ENCODE peak calls at places on chromosomes 5 and 9, in ten cellular contexts. Y, K, A, Q, M, X, D, P, G and C are unnamed samples.
A peak's percentile ranks its signal among the peaks of the same experiment; 100 is the strongest.

GRCh38 chr5:1735320-1735970 is 64.2 kb downstream of the MRPL36 start:
- DNase-seq in Y (no peak), K (no peak), A (no peak), Q (no peak), M (no peak), X (no peak), D (no peak), P (no peak), G (no peak), C (no peak)

GRCh38 chr5:8644377-8644776 is 775.4 kb downstream of the MTRR start:
- DNase-seq in Y (no peak), K (no peak), A (no peak), Q (no peak), M (peak; percentile 14), X (no peak), D (no peak), P (no peak), G (no peak), C (no peak)

GRCh38 chr5:143896981-143897380 is 85.0 kb downstream of the HMHB1 start:
- DNase-seq in Y (no peak), K (no peak), A (no peak), Q (no peak), M (peak; percentile 12), X (no peak), D (no peak), P (no peak), G (no peak), C (no peak)

GRCh38 chr5:56501949-56502557 is 268.9 kb upstream of the ANKRD55 start:
- DNase-seq in Y (no peak), K (no peak), A (no peak), Q (no peak), M (peak; percentile 50), X (no peak), D (no peak), P (no peak), G (no peak), C (no peak)

GRCh38 chr5:108529381-108529780 is 147.5 kb upstream of the FBXL17 start:
- DNase-seq in Y (no peak), K (no peak), A (no peak), Q (no peak), M (no peak), X (no peak), D (no peak), P (no peak), G (no peak), C (no peak)

GRCh38 chr5:131305906-131306305 is 42.1 kb downstream of the CDC42SE2 start:
- DNase-seq in Y (no peak), K (no peak), A (no peak), Q (no peak), M (no peak), X (no peak), D (no peak), P (no peak), G (no peak), C (no peak)

GRCh38 chr5:143155445-143155844 is 248.0 kb downstream of the NR3C1 start:
- DNase-seq in Y (no peak), K (no peak), A (no peak), Q (no peak), M (no peak), X (no peak), D (no peak), P (no peak), G (no peak), C (no peak)

GRCh38 chr9:129945314-129945713 is 97.7 kb downstream of the FNBP1 start:
- DNase-seq in Y (no peak), K (no peak), A (no peak), Q (no peak), M (no peak), X (no peak), D (no peak), P (no peak), G (no peak), C (no peak)

GRCh38 chr5:157602505-157602904 is 26.9 kb upstream of the ADAM19 start:
- DNase-seq in Y (no peak), K (no peak), A (no peak), Q (no peak), M (no peak), X (no peak), D (no peak), P (no peak), G (peak; percentile 16), C (no peak)